ENCODE peak calls at places on chromosomes 3 and 15, in nine cellular contexts. E is astrocyte of the cerebellum, F is fibroblast of mammary gland, O is AG04450, C is fibroblast of pulmonary artery, D is lower leg skin, X is lung, Y is fibroblast of lung, S is hepatocyte. K is an unnamed sample.

GRCh38 chr3:141940204-141940776 is 63.8 kb downstream of the ATP1B3 start:
- DNase-seq in D (peak), F (peak), S (peak), O (no peak), Y (peak), E (no peak), X (no peak), C (peak), K (peak)

GRCh38 chr15:80836991-80837390 is 57.8 kb downstream of the CEMIP start:
- DNase-seq in C (no peak), E (no peak), S (no peak), F (no peak), D (no peak), Y (no peak), O (no peak), X (no peak), K (no peak)

GRCh38 chr3:127851899-127852298 is 29.6 kb upstream of the MGLL start:
- DNase-seq in Y (no peak), X (no peak), S (no peak), E (no peak), O (no peak), F (no peak), C (no peak), D (no peak), K (no peak)

GRCh38 chr3:157045238-157045860 is 114.6 kb downstream of the CCNL1 start:
- DNase-seq in E (no peak), Y (no peak), D (no peak), S (peak), C (no peak), F (peak), X (no peak), O (no peak), K (no peak)

GRCh38 chr3:197083486-197083885 is 53.9 kb upstream of the MELTF start:
- DNase-seq in C (peak), D (no peak), S (peak), F (peak), O (peak), Y (peak), X (no peak), E (peak), K (no peak)

GRCh38 chr3:81684739-81685395 is 76.6 kb downstream of the GBE1 start:
- DNase-seq in D (no peak), F (peak), S (peak), E (no peak), C (peak), X (no peak), O (no peak), Y (peak), K (peak)

GRCh38 chr3:171690291-171690690 is 120.0 kb downstream of the PLD1 start:
- DNase-seq in S (no peak), C (no peak), O (no peak), D (no peak), F (no peak), E (no peak), X (no peak), Y (no peak), K (no peak)

GRCh38 chr3:117434881-117435412 is 725.4 kb downstream of the TUSC7 start:
- DNase-seq in Y (no peak), D (no peak), F (no peak), X (no peak), S (no peak), O (no peak), E (no peak), C (no peak), K (no peak)

GRCh38 chr15:89825264-89825940 is 10.8 kb upstream of the ANPEP start:
- DNase-seq in O (no peak), Y (no peak), D (no peak), F (no peak), C (no peak), E (no peak), S (no peak), X (no peak), K (no peak)

GRCh38 chr3:156230291-156230900 is 110.0 kb downstream of the KCNAB1 start:
- DNase-seq in D (no peak), S (no peak), E (no peak), Y (no peak), F (peak), X (no peak), O (no peak), C (no peak), K (no peak)

GRCh38 chr3:54122046-54122801 is at the start of gene CACNA2D3:
- DNase-seq in C (peak), D (no peak), E (no peak), X (no peak), O (no peak), Y (no peak), S (peak), F (no peak), K (no peak)

GRCh38 chr3:61155701-61156292 is 95.5 kb downstream of the FHIT start:
- DNase-seq in E (no peak), O (no peak), F (no peak), C (no peak), S (no peak), X (no peak), Y (no peak), D (no peak), K (no peak)

GRCh38 chr3:170584585-170585007 is 1.3 kb downstream of the SLC7A14 start:
- DNase-seq in D (peak), Y (peak), E (peak), X (peak), O (peak), C (peak), S (peak), F (peak), K (no peak)

GRCh38 chr3:96646596-96646995 is 167.8 kb upstream of the EPHA6 start:
- DNase-seq in S (no peak), X (no peak), O (no peak), Y (no peak), E (no peak), F (no peak), C (no peak), D (no peak), K (no peak)

GRCh38 chr3:78737988-78738387 is 1029.8 kb downstream of the ROBO1 start:
- DNase-seq in S (no peak), D (no peak), O (no peak), X (no peak), E (no peak), F (peak), Y (no peak), C (peak), K (no peak)

GRCh38 chr3:64687781-64688515 is at the start of gene ADAMTS9:
- DNase-seq in X (peak), E (peak), O (no peak), C (peak), S (peak), F (peak), Y (peak), D (peak), K (no peak)

GRCh38 chr15:56929389-56929788 is 10.9 kb downstream of the TCF12 start:
- DNase-seq in E (no peak), S (peak), O (no peak), X (no peak), C (peak), F (peak), D (no peak), Y (peak), K (no peak)

GRCh38 chr3:43766672-43767465 is 76.1 kb downstream of the ABHD5 start:
- DNase-seq in D (no peak), S (no peak), O (no peak), C (peak), Y (no peak), X (no peak), E (peak), F (peak), K (no peak)

GRCh38 chr3:168002786-168003368 is 92.8 kb downstream of the GOLIM4 start:
- DNase-seq in Y (peak), O (no peak), X (no peak), D (no peak), C (peak), S (peak), E (no peak), F (peak), K (peak)

GRCh38 chr3:126734324-126734723 is 30.3 kb downstream of the CHCHD6 start:
- DNase-seq in E (no peak), S (no peak), C (no peak), X (no peak), D (no peak), O (no peak), F (no peak), Y (no peak), K (no peak)

GRCh38 chr3:166453472-166453871 is 616.2 kb upstream of the BCHE start:
- DNase-seq in D (no peak), F (no peak), C (no peak), Y (no peak), O (no peak), S (no peak), X (no peak), E (no peak), K (no peak)

GRCh38 chr3:145798691-145799550 is 362.1 kb downstream of the PLOD2 start:
- DNase-seq in Y (peak), D (no peak), F (peak), X (no peak), E (peak), C (no peak), S (no peak), O (no peak), K (no peak)

GRCh38 chr3:99199021-99199420 is 297.5 kb upstream of the DCBLD2 start:
- DNase-seq in E (no peak), F (no peak), O (no peak), Y (no peak), X (no peak), S (no peak), D (no peak), C (no peak), K (no peak)

GRCh38 chr15:66834863-66835557 is 133.0 kb downstream of the SMAD6 start:
- DNase-seq in S (no peak), C (no peak), Y (no peak), E (no peak), D (no peak), F (no peak), X (peak), O (no peak), K (no peak)

GRCh38 chr3:46693038-46693896 is at the start of gene ALS2CL:
- DNase-seq in D (peak), O (no peak), Y (no peak), X (peak), E (no peak), F (no peak), S (peak), C (no peak), K (no peak)

GRCh38 chr3:42101048-42101447 is 9.9 kb downstream of the TRAK1 start:
- DNase-seq in D (peak), E (no peak), Y (peak), F (peak), O (peak), S (no peak), X (no peak), C (peak), K (no peak)

DNA sequence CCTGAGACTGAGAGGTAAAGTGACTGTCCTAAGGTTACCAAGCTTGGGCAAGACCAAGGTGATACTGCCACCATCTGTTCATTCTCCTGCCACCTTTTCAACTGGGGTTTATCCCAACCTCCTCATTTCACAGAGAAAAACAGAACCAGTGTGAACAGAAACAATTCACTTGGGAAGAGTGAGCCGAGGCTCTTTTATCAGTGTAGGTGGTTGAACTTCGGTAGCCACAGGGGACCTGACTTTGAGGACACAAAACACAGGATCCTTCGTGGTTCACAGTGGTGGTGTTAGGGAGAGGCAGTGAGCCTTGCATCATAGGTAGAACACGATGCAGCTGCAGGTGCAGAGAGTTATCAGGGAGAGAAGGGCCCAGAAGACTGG is 72.8 kb upstream of the ICE2 start:
- DNase-seq in S (no peak), F (no peak), E (no peak), C (no peak), Y (no peak), D (no peak), X (no peak), O (no peak), K (no peak)
- TF ChIP-seq CTCF in S (no peak), F (no peak), E (no peak), C (no peak), Y (no peak), D (no peak), X (no peak), O (no peak), K (no peak)

GRCh38 chr3:150371741-150372254 is 36.3 kb upstream of the TSC22D2 start:
- DNase-seq in O (peak), F (peak), E (peak), X (peak), S (peak), C (peak), Y (peak), D (peak), K (peak)
- H3K4me3 ChIP-seq in O (peak), F (peak), E (peak), X (no peak), S (no peak), C (peak), Y (peak), D (no peak), K (peak)

GRCh38 chr15:73321496-73322344 is 47.0 kb downstream of the HCN4 start:
- DNase-seq in Y (no peak), D (no peak), F (no peak), C (no peak), O (no peak), S (no peak), X (no peak), E (no peak), K (no peak)

GRCh38 chr15:73322665-73323373 is 45.9 kb downstream of the HCN4 start:
- DNase-seq in Y (no peak), E (no peak), X (no peak), O (no peak), F (no peak), C (no peak), S (no peak), D (no peak), K (no peak)

GRCh38 chr15:73319460-73320245 is 49.1 kb downstream of the HCN4 start:
- DNase-seq in S (no peak), F (no peak), X (no peak), D (no peak), E (no peak), C (no peak), O (no peak), Y (no peak), K (no peak)

GRCh38 chr15:73318463-73319351 is 50.1 kb downstream of the HCN4 start:
- DNase-seq in S (no peak), Y (no peak), F (peak), D (no peak), X (no peak), C (no peak), E (no peak), O (no peak), K (no peak)

GRCh38 chr15:73320619-73321180 is 48.1 kb downstream of the HCN4 start:
- DNase-seq in O (no peak), E (no peak), Y (no peak), D (no peak), S (no peak), C (no peak), X (no peak), F (no peak), K (no peak)
- TF ChIP-seq CTCF in O (no peak), E (no peak), Y (no peak), D (no peak), S (no peak), C (no peak), X (no peak), F (no peak), K (no peak)

GRCh38 chr15:71686221-71687050 is 123.9 kb upstream of the NR2E3 start:
- DNase-seq in F (no peak), E (no peak), O (no peak), X (no peak), S (no peak), C (no peak), Y (no peak), D (no peak), K (no peak)

GRCh38 chr15:71691700-71692417 is 118.5 kb upstream of the NR2E3 start:
- DNase-seq in C (peak), Y (peak), F (peak), E (peak), O (peak), D (no peak), X (peak), S (no peak), K (peak)

GRCh38 chr15:71688509-71689094 is 121.8 kb upstream of the NR2E3 start:
- DNase-seq in D (no peak), C (no peak), F (no peak), Y (no peak), O (no peak), X (no peak), E (no peak), S (no peak), K (no peak)

GRCh38 chr15:71687902-71688508 is 122.3 kb upstream of the NR2E3 start:
- DNase-seq in X (no peak), S (no peak), C (peak), F (peak), Y (peak), D (no peak), O (no peak), E (no peak), K (peak)

DNA sequence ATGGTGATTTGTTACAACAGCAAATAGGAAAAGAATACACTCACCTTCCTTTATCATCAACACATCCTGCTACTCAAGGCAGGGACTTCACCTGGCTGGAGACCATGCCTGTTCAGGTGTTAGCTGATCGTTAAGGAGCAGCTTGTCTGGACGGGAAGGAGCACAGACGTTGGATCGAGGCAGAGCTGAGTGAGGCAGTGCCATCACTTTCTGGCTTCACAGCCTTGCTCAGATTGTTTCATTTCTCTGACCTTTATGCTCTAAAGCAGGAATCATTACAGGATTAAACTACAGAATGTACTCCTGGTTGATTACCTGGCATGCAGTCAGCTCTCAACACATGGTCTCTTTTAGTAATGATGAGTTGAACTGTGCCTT is 119.0 kb upstream of the NR2E3 start:
- DNase-seq in Y (no peak), D (no peak), X (no peak), C (no peak), O (no peak), F (no peak), E (no peak), S (no peak), K (no peak)
- H3K4me3 ChIP-seq in Y (no peak), D (no peak), X (no peak), C (no peak), O (peak), F (no peak), E (no peak), S (no peak), K (no peak)

GRCh38 chr15:28021281-28022039 is 77.7 kb downstream of the OCA2 start:
- DNase-seq in O (peak), Y (peak), E (peak), D (no peak), C (peak), S (peak), X (peak), F (peak), K (peak)
- TF ChIP-seq CTCF in O (peak), Y (no peak), E (peak), D (no peak), C (peak), S (peak), X (no peak), F (no peak), K (peak)

GRCh38 chr3:102158080-102158756 is 276.6 kb upstream of the ZPLD1 start:
- DNase-seq in Y (peak), C (no peak), F (peak), E (no peak), O (no peak), S (no peak), X (no peak), D (no peak), K (no peak)
- H3K4me3 ChIP-seq in Y (no peak), C (no peak), F (no peak), E (no peak), O (no peak), S (no peak), X (no peak), D (no peak), K (no peak)

GRCh38 chr3:194657439-194657838 is 14.6 kb downstream of the LSG1 start:
- DNase-seq in X (no peak), O (no peak), D (no peak), Y (no peak), C (no peak), S (no peak), E (no peak), F (no peak), K (no peak)
- TF ChIP-seq CTCF in X (no peak), O (no peak), D (no peak), Y (no peak), C (no peak), S (no peak), E (no peak), F (no peak), K (no peak)

GRCh38 chr3:113243071-113243470 is 31.7 kb downstream of the BOC start:
- DNase-seq in Y (no peak), F (no peak), X (no peak), C (no peak), D (no peak), S (no peak), O (no peak), E (no peak), K (no peak)

GRCh38 chr3:113242091-113242581 is 30.8 kb downstream of the BOC start:
- DNase-seq in X (no peak), S (no peak), E (peak), Y (no peak), F (peak), D (no peak), O (no peak), C (peak), K (peak)

GRCh38 chr3:113245775-113246174 is 34.4 kb downstream of the BOC start:
- DNase-seq in O (no peak), E (no peak), D (no peak), Y (no peak), C (peak), F (peak), X (no peak), S (no peak), K (no peak)

GRCh38 chr3:113241292-113242033 is 30.1 kb downstream of the BOC start:
- DNase-seq in X (no peak), D (no peak), Y (no peak), O (no peak), F (peak), C (peak), S (peak), E (no peak), K (peak)

GRCh38 chr3:113243846-113244245 is 32.5 kb downstream of the BOC start:
- DNase-seq in D (no peak), X (no peak), F (peak), Y (no peak), O (no peak), S (no peak), E (no peak), C (no peak), K (no peak)
- H3K4me3 ChIP-seq in D (no peak), X (no peak), F (no peak), Y (no peak), O (no peak), S (no peak), E (no peak), C (no peak), K (no peak)